ENCODE peak calls at places on chromosomes 13 and 19, in six cellular contexts. W, I, P, L, V and M are unnamed samples. For H3K4me1, the result is how much of the 10 kb centered on the place peaks cover.

GRCh38 chr19:45643024-45643926 is 4.1 kb upstream of the EML2 start:
- DNase-seq in L (peak), I (peak), W (peak), P (peak), V (peak), M (peak)

GRCh38 chr13:51292000-51292550 is 47.4 kb upstream of the SERPINE3 start:
- DNase-seq in W (no peak), L (no peak), I (no peak), P (no peak), V (no peak), M (no peak)

GRCh38 chr19:45098521-45099464 is 5.8 kb downstream of the PPP1R37 start:
- DNase-seq in L (no peak), W (peak), V (peak), I (peak), P (peak), M (no peak)

GRCh38 chr19:2138061-2138728 is 13.2 kb downstream of the AP3D1 start:
- DNase-seq in L (no peak), W (no peak), P (no peak), V (peak), I (no peak), M (no peak)

GRCh38 chr19:35757231-35757748 is 461 bp upstream of the HSPB6 start:
- DNase-seq in W (peak), V (peak), P (no peak), I (peak), L (peak), M (no peak)

GRCh38 chr19:39380521-39381502 is 10.1 kb downstream of the PAF1 start:
- DNase-seq in P (no peak), L (no peak), W (no peak), V (no peak), I (no peak), M (no peak)

GRCh38 chr19:50332264-50333038 is 3.3 kb upstream of the KCNC3 start:
- DNase-seq in I (no peak), W (no peak), L (peak), V (no peak), P (peak), M (no peak)

GRCh38 chr19:48877900-48878218 is 5.6 kb downstream of the PPP1R15A start:
- DNase-seq in I (no peak), W (peak), V (no peak), L (no peak), P (no peak), M (peak)

GRCh38 chr19:50415661-50416033 is 3.1 kb upstream of the SPIB start:
- DNase-seq in P (no peak), L (peak), I (peak), W (no peak), V (no peak), M (no peak)

GRCh38 chr13:30421093-30422055 is 919 bp upstream of the UBE2L5 start:
- DNase-seq in P (peak), W (peak), L (peak), I (peak), V (peak), M (peak)

GRCh38 chr13:60226507-60226906 is 62.8 kb upstream of the DIAPH3 start:
- DNase-seq in I (no peak), W (peak), V (no peak), P (peak), L (no peak), M (peak)

GRCh38 chr13:64680739-64681138 is 2549.4 kb downstream of the PCDH9 start:
- DNase-seq in V (no peak), I (no peak), L (no peak), P (no peak), W (no peak), M (no peak)

GRCh38 chr13:75250526-75251183 is 231.3 kb downstream of the TBC1D4 start:
- DNase-seq in V (no peak), L (no peak), I (no peak), W (peak), P (no peak), M (peak)

GRCh38 chr19:52095172-52096014 is at the start of gene ZNF841:
- DNase-seq in V (peak), P (peak), I (peak), L (peak), W (peak), M (peak)
- H3K4me1 ChIP-seq in V (under half), P (under half), I (under half), L (under half), W (under half), M (under half)

GRCh38 chr19:23281663-23282276 is 31.6 kb upstream of the ZNF724 start:
- DNase-seq in V (no peak), I (no peak), L (no peak), P (no peak), W (no peak), M (no peak)

GRCh38 chr19:23287620-23288019 is 37.4 kb upstream of the ZNF724 start:
- DNase-seq in I (no peak), P (no peak), W (no peak), V (no peak), L (no peak), M (no peak)

GRCh38 chr19:23285948-23286347 is 35.8 kb upstream of the ZNF724 start:
- DNase-seq in P (no peak), V (no peak), W (no peak), I (no peak), L (no peak), M (no peak)

GRCh38 chr19:23286477-23286876 is 36.3 kb upstream of the ZNF724 start:
- DNase-seq in V (no peak), L (no peak), I (no peak), P (peak), W (no peak), M (no peak)

GRCh38 chr19:23283925-23284324 is 33.7 kb upstream of the ZNF724 start:
- DNase-seq in I (peak), V (no peak), W (peak), P (peak), L (no peak), M (no peak)
- TF ChIP-seq CTCF in I (no peak), V (peak), W (peak), P (peak), L (peak), M (peak)

DNA sequence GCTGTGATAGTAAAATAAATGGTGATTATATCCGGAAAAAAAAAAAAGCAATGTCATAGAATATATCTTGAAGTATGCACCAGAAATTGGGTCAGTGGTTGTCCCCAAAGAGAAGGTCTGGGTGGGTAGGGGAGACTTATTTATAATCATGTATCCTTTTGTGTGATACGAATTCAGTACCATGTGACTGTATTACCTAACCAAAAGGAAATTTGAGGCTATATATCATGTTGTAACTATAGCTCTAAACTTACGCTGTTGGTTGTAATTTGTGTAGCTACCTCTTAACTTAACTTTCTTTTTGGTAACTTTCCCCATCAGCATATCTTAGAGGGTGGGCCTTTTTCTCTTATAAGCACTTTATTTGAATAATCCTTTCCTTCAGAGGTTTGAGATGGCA is 25.2 kb upstream of the KCTD4 start:
- DNase-seq in I (no peak), W (no peak), P (no peak), L (no peak), V (no peak), M (no peak)
- H3K4me1 ChIP-seq in I (under half), W (under half), P (under half), L (under half), V (under half), M (under half)

DNA sequence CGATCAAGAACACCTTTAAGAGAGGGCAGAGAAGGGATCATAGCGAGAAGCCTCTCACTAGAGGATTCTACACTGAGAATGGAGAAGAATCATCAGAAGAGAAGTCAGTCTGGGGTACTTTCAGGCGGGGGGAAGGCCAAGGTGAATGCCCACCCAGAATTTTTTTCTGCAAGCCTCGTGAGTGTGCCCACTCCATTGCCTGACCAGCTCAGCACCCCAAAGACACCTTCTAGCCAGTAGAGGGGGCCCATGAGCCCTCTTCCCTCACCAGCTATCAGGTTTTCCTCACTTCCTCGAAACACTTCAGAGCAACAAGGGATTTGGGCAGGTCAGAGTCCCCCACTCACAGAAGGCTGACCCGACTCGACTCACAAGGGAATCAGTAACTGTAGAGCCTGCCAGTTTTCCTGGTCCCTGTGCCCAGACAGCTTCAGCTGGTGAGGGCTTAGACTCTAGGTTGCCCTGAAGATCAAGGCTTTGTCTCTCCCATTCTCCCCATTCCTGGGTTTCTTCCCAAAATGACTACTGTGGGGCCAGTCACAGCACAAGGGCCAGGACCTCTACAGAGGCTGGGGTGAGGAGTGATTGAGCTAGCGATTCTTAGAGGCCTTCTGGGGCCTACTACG is 18.4 kb downstream of the NLRP13 start:
- DNase-seq in L (no peak), V (no peak), P (peak), W (no peak), I (no peak), M (no peak)
- TF ChIP-seq CTCF in L (no peak), V (no peak), P (peak), W (no peak), I (no peak), M (no peak)